ENCODE peak calls at places on chromosomes 1 and 21, in five cellular contexts. B is endothelial cell, P is ascending aorta, D is AG04450, X is upper lobe of right lung. K is an unnamed sample.

GRCh38 chr1:71834570-71835441 is 447.5 kb downstream of the NEGR1 start:
- DNase-seq in B (no peak), P (no peak), D (no peak), X (no peak), K (no peak)

GRCh38 chr1:14552246-14552970 is 46.1 kb upstream of the KAZN start:
- DNase-seq in B (no peak), P (no peak), D (no peak), X (no peak), K (no peak)

GRCh38 chr1:45490121-45490622 is 791 bp downstream of the TESK2 start:
- DNase-seq in B (peak), P (no peak), D (no peak), X (no peak), K (no peak)

GRCh38 chr1:54110991-54111390 is 41.8 kb downstream of the CDCP2 start:
- DNase-seq in B (no peak), P (no peak), D (no peak), X (no peak), K (no peak)

GRCh38 chr1:181396171-181396670 is 87.1 kb upstream of the CACNA1E start:
- DNase-seq in B (no peak), P (no peak), D (no peak), X (no peak), K (no peak)

GRCh38 chr1:199691540-199691939 is 336.0 kb upstream of the NR5A2 start:
- DNase-seq in B (no peak), P (no peak), D (no peak), X (no peak), K (no peak)

GRCh38 chr21:42304556-42305454 is 10.4 kb downstream of the TFF3 start:
- DNase-seq in B (no peak), P (no peak), D (no peak), X (no peak), K (no peak)

GRCh38 chr1:76381450-76382108 is 307.0 kb downstream of the ST6GALNAC3 start:
- DNase-seq in B (no peak), P (no peak), D (peak), X (no peak), K (no peak)

GRCh38 chr1:235567812-235568444 is 63.7 kb upstream of the B3GALNT2 start:
- DNase-seq in B (no peak), P (no peak), D (no peak), X (no peak), K (no peak)

GRCh38 chr1:4527819-4528218 is 126.6 kb upstream of the AJAP1 start:
- DNase-seq in B (no peak), P (no peak), D (no peak), X (no peak), K (no peak)

GRCh38 chr1:17976843-17977242 is 130.8 kb upstream of the IGSF21 start:
- DNase-seq in B (no peak), P (no peak), D (no peak), X (no peak), K (no peak)

GRCh38 chr1:151458936-151459330 is 361 bp downstream of the POGZ start:
- DNase-seq in B (peak), P (no peak), D (peak), X (peak), K (no peak)

GRCh38 chr1:165632152-165632469 is 1.1 kb downstream of the MGST3 start:
- DNase-seq in B (no peak), P (no peak), D (no peak), X (no peak), K (no peak)
- TF ChIP-seq CTCF in B (no peak), P (no peak), D (no peak), X (no peak), K (no peak)

GRCh38 chr1:156936191-156936590 is 15.8 kb downstream of the LRRC71 start:
- DNase-seq in B (no peak), P (no peak), D (no peak), X (no peak), K (no peak)

GRCh38 chr1:156937883-156938282 is 17.5 kb downstream of the LRRC71 start:
- DNase-seq in B (no peak), P (no peak), D (no peak), X (no peak), K (no peak)

GRCh38 chr1:156936721-156937220 is 16.3 kb downstream of the LRRC71 start:
- DNase-seq in B (no peak), P (no peak), D (no peak), X (no peak), K (no peak)

GRCh38 chr1:156933136-156933535 is 12.7 kb downstream of the LRRC71 start:
- DNase-seq in B (no peak), P (no peak), D (no peak), X (no peak), K (no peak)

DNA sequence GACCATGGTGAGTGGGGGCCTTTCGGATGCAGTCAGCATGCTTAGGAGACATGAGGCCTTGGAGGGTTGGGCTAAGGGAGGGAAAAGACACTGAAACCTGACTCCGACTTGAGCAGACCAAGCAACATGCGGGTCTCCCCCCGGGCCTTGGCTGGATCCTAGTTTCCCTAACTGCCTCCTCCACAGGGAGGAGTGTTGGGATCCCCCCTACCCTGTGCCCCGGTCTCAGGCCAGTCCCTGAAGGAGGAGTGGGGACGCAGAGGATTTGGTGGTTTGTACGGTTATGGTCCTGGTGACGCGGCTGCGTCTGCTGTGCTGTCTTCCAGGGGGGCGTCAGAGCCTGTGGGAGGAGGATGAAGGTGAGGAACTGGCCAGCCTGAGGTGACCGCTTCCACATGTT is 15.3 kb downstream of the LRRC71 start:
- DNase-seq in B (no peak), P (no peak), D (no peak), X (no peak), K (no peak)
- TF ChIP-seq CTCF in B (no peak), P (no peak), D (no peak), X (no peak), K (no peak)

DNA sequence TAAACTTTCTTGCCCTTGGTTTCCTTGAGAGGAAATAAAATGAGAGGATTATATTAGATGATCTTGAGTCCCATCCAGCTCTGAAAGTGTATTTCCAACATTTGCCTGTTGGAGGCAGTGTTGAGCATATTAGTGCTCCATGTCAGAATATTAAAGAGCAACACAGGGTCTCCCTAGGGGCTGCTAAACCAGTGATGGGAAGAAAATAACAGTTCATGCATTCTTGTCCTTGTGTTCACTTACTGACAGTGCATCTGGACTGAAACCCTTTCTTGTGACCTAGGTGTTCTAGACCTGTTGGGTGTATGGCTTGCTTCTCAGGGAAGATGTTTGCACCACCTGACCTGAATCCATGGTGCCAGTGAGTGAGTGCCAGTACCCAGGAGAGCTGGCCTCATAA is 124.7 kb upstream of the KIAA0040 start:
- DNase-seq in B (peak), P (no peak), D (no peak), X (no peak), K (no peak)
- TF ChIP-seq CTCF in B (peak), P (peak), D (peak), X (peak), K (peak)

GRCh38 chr1:43990271-43991199 is 864 bp upstream of the CCDC24 start:
- DNase-seq in B (no peak), P (no peak), D (no peak), X (no peak), K (no peak)
- TF ChIP-seq CTCF in B (no peak), P (no peak), D (no peak), X (peak), K (no peak)

DNA sequence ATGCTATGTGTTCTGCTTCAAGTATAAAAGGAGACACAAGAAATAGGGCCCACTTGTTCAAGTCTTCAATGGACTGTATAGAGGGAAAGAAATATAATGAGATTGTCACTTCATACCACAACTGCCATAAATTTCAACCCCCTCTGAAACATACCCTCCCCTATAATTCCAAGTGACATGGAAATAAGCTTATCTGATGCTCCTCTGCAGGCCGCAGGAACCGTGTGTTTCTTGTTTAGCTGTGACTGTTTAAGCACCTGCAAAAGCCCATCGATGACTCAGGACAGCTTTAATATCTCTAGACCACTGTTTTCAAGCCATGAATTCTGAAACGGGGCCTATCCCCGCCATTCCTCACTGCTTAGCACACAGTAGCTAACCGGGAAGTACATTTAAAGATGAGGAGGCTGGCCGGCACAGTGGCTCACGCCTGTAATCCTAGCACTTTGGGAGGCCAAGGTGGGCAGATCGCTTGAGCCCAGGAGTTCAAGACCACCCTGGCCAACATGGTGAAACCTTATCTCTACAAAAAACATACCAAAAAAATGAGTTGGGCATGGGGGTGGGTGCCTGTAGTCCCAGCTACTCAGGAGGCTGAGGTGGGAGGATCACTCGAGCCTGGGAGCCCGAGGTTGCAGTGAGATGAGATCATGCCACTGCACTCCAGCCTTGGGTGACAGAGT is 4.2 kb downstream of the HLCS start:
- DNase-seq in B (no peak), P (no peak), D (no peak), X (no peak), K (no peak)
- TF ChIP-seq CTCF in B (no peak), P (no peak), D (no peak), X (no peak), K (no peak)

DNA sequence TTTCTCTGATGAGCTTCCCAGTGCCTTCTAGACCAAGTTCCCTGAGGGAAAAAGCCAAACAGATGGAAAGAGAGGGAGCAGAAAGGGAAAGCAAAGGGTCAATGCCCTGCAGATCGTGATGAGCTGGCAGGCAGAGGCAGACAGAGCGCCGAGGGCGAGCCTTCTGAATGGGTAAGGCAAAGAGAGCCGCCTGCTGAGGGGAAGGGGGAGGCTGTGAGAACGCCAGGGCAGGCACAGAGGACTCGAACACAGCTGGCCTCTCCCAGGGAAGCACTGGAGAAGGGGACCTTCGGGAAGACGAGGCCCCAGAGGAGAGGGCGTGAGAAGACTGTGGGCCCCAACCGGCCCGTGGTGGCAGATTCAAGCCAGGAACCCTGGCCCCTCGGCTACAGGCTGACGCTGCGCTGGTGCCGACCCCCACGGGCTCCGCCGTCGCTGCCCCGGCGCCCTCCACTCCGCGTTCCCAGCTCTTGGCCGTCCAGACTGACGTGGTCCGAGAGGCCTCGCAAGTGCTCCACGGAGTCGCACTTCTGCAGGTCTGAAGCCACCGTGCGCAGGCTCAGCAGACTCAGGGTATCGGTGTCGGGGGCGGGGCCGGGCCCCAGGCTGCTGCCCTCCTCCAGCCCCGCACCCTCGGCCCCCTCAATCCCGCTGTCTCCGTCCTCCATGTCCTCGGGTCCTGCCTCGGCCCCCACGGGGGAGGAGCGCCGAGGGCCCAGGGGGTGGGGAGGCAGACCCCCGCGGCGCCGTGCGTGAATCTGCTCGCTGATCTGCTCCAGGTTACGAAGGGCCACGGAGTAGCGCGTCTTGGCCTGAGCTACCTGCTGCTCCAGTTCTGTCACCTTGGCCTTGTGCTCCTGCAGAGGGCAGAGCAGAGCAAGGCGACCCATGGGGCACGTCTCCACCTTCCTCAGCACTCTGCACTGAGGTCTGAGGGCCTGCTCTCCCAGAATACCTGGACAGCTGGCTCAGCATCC is 13.9 kb downstream of the SH3BP5L start:
- DNase-seq in B (no peak), P (no peak), D (no peak), X (no peak), K (no peak)
- TF ChIP-seq CTCF in B (no peak), P (no peak), D (no peak), X (no peak), K (no peak)

K was measured in esophagus squamous epithelium.